ENCODE peak calls at places on chromosomes 2 and 18, in four cellular contexts. K is fibroblast of mammary gland, S is fibroblast of pulmonary artery, B is bronchial epithelial cell. C is an unnamed sample.

GRCh38 chr2:20221169-20221938 is 3.6 kb downstream of the SDC1 start:
- DNase-seq in S (peak; percentile 33), B (peak; percentile 68), K (peak; percentile 39), C (no peak)

GRCh38 chr2:32680937-32681336 is 53.1 kb downstream of the TTC27 start:
- DNase-seq in S (no peak), K (peak; percentile 38), B (peak; percentile 16), C (no peak)

GRCh38 chr2:68426885-68427579 is 40.1 kb downstream of the FBXO48 start:
- DNase-seq in B (peak; percentile 71), S (no peak), K (no peak), C (peak; percentile 78)

GRCh38 chr18:62107881-62108280 is 79.0 kb downstream of the PIGN start:
- DNase-seq in S (no peak), B (no peak), K (no peak), C (no peak)

GRCh38 chr2:99035920-99036319 is 99.9 kb upstream of the CRACDL start:
- DNase-seq in K (peak; percentile 20), S (no peak), B (peak; percentile 29), C (no peak)

GRCh38 chr2:159615936-159616733 is at the start of gene BAZ2B:
- DNase-seq in K (peak; percentile 85), S (peak; percentile 88), B (peak; percentile 85), C (peak; percentile 73)

GRCh38 chr2:206276169-206276927 is 1.9 kb downstream of the ZDBF2 start:
- DNase-seq in K (no peak), S (no peak), B (no peak), C (no peak)

GRCh38 chr2:1634681-1635341 is 109.5 kb downstream of the PXDN start:
- DNase-seq in S (no peak), K (no peak), B (no peak), C (no peak)

GRCh38 chr2:83613178-83613577 is 845.9 kb downstream of the SUCLG1 start:
- DNase-seq in K (no peak), S (no peak), B (no peak), C (no peak)

GRCh38 chr2:28652217-28652616 is 99.4 kb upstream of the PPP1CB start:
- DNase-seq in B (peak; percentile 68), K (peak; percentile 49), S (no peak), C (no peak)

GRCh38 chr18:3060667-3061580 is 48.0 kb upstream of the LPIN2 start:
- DNase-seq in B (no peak), K (no peak), S (no peak), C (no peak)

GRCh38 chr2:217978536-217979150 is 24.2 kb downstream of the TNS1 start:
- DNase-seq in B (no peak), S (no peak), K (no peak), C (no peak)

GRCh38 chr18:73920033-73920432 is 227.6 kb downstream of the FBXO15 start:
- DNase-seq in B (no peak), S (no peak), K (no peak), C (no peak)

GRCh38 chr2:101814752-101815151 is 117.2 kb downstream of the MAP4K4 start:
- DNase-seq in K (no peak), B (no peak), S (no peak), C (no peak)

GRCh38 chr2:201444676-201445441 is 6.4 kb downstream of the TRAK2 start:
- DNase-seq in S (no peak), K (peak; percentile 41), B (no peak), C (no peak)

GRCh38 chr2:128309341-128310093 is 9.2 kb downstream of the HS6ST1 start:
- DNase-seq in K (no peak), B (no peak), S (no peak), C (no peak)

GRCh38 chr2:8543412-8544167 is 138.3 kb upstream of the ID2 start:
- DNase-seq in S (peak; percentile 76), B (no peak), K (peak; percentile 89), C (peak; percentile 65)

GRCh38 chr2:8544168-8544785 is 137.6 kb upstream of the ID2 start:
- DNase-seq in S (no peak), K (no peak), B (no peak), C (no peak)

GRCh38 chr2:8545676-8546318 is 136.1 kb upstream of the ID2 start:
- DNase-seq in S (no peak), B (no peak), K (no peak), C (no peak)

GRCh38 chr2:8546319-8547283 is 135.3 kb upstream of the ID2 start:
- DNase-seq in S (no peak), B (no peak), K (no peak), C (no peak)

DNA sequence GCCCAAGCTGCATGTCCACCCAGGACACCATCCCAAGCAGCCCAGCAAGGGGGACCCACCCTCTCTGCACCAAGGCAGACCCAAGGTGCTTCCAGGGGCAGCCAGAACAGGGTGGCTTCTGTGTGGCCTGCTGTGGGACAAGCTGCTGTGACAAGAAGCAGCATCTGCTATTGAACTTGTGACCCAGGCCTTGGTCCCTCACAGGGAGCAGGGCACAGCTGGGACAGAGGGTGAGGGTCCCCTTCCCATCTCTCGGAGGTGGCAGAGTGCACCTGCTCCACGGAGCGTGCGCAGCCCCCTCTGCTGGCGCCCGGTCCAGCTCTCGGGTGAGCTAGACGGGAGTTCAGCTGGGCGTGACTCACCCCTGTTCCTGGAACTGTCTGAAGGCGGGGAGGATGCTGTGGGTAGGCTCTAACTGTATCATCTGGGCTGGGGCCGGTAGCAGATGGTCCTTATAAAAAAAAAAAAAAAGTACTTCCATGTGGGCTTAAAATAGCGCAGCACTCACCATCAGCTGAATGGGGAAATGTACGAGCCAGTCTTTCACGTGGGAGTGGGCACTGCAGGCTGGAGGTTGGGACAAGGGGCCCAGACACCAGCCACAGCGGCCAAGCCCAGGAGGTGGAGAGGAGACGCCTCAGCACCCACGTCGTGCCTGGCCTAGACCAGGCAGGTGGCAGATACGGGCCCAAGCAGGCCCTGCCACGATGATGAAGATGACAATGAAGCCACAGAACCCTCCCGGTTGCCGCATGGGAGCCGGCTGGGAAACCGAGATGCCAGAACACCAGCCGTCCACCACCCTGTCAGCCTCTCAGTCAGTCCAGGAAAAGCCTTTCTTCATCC is 136.8 kb upstream of the ID2 start:
- DNase-seq in S (peak; percentile 77), K (peak; percentile 95), B (no peak), C (peak; percentile 67)
- TF ChIP-seq CTCF in S (peak; percentile 29), K (peak; percentile 48), B (no peak), C (no peak)

DNA sequence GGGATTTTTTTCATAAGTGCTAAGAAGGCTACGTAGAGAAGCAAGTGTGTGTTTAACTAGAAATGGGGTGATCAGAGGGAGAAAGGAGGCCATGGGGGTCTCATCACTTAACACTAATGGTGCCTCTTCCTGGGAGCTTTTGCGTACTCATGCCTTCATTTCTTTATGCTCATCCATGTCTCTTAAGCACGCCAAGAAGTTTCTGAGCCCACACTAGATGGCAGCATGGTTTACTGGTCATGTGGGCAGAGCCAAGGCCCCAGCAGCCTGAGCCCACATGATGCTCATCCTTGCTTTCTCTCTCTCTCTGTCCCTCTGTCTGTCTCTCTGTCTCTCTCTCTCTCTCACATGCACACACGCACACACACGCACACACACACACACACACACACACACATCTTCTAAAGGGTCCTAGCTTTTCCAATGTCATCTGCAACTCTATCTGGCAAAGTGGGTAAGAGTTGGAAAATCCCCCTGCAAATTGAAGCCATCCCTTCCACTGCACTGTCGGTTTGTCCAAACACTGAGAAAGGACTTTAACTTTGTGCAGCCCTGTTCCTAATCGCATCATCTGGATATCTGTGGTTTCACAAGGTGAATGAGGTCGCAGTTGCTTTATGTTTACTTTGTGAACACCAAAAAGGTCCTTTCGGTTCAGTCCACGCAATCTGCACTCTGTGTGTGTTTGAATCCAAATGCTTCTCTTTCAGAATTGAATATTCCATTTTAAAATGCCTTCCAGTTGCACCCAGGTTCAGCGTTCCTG is 137.2 kb upstream of the CCDC68 start:
- DNase-seq in B (peak; percentile 62), K (peak; percentile 76), S (peak; percentile 80), C (peak; percentile 65)
- TF ChIP-seq CTCF in B (peak; percentile 73), K (peak; percentile 52), S (peak; percentile 56), C (peak; percentile 29)

GRCh38 chr2:67209107-67209506 is 188.0 kb upstream of the ETAA1 start:
- DNase-seq in B (no peak), K (no peak), S (peak; percentile 7), C (peak; percentile 5)

GRCh38 chr2:67213677-67214402 is 183.3 kb upstream of the ETAA1 start:
- DNase-seq in K (no peak), S (no peak), B (no peak), C (no peak)

GRCh38 chr2:67214585-67215184 is 182.4 kb upstream of the ETAA1 start:
- DNase-seq in B (no peak), K (no peak), S (no peak), C (no peak)

GRCh38 chr2:67213270-67213670 is 183.9 kb upstream of the ETAA1 start:
- DNase-seq in K (no peak), S (no peak), B (no peak), C (no peak)

GRCh38 chr2:67210430-67210829 is 186.7 kb upstream of the ETAA1 start:
- DNase-seq in S (no peak), B (no peak), K (no peak), C (no peak)
- TF ChIP-seq CTCF in S (no peak), B (no peak), K (no peak), C (no peak)

DNA sequence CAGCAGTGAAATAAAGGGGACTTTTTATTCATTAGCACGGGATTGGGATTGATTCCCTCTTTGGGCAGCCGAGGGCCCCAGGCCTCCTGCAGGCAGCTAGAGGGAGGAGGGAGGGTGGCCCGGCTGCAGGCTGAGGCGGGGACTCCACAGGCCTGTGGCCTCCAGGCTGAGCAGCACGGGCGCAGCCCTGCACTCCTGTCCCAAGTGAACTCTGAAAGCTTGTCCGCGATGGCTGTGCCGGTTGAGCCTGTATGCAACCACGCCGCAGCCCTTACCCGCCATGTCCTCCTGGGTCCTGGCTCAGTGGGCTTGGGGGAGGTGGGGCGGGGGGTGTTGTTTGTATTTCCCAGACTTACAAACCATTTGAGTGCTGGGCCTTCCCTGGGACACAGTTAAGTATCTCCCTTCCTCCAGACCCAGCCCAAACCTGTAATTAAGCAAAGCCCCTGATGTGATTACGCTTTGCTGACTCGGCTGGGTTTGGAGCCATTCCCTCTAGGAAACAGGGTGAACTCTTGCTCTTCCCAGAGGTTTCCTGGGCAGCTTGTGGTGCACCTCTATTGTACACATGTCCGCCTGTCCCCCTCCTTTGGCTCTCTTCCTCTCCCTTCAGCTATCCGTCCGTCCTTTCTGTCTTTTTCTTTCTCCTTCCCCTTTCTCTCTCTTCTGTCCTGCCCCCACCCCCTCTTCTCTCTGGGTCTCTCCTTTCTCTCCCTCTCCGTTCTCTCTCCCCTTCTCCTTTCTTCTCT is 5.3 kb downstream of the GLI2 start:
- DNase-seq in S (no peak), K (no peak), B (no peak), C (no peak)
- TF ChIP-seq CTCF in S (peak; percentile 23), K (peak; percentile 2), B (no peak), C (no peak)

GRCh38 chr2:26230806-26231205 is 13.6 kb downstream of the HADHA start:
- DNase-seq in K (no peak), B (no peak), S (no peak), C (no peak)

GRCh38 chr2:26229595-26229994 is 14.8 kb downstream of the HADHA start:
- DNase-seq in B (no peak), S (no peak), K (no peak), C (no peak)

GRCh38 chr2:26238301-26238958 is 6.0 kb downstream of the HADHA start:
- DNase-seq in S (peak; percentile 46), K (peak; percentile 48), B (peak; percentile 18), C (peak; percentile 68)

GRCh38 chr2:26237868-26238267 is 6.6 kb downstream of the HADHA start:
- DNase-seq in B (no peak), K (no peak), S (no peak), C (no peak)

GRCh38 chr2:26235089-26235488 is 9.3 kb downstream of the HADHA start:
- DNase-seq in K (no peak), S (no peak), B (no peak), C (peak; percentile 15)
- TF ChIP-seq CTCF in K (no peak), S (peak; percentile 30), B (peak; percentile 28), C (peak; percentile 30)